ENCODE peak calls at places on chromosomes 1 and 21, in seven cellular contexts. O is amygdala, V is EH, C is mammary epithelial cell, G is iPS-NIHi11, Y is sigmoid colon, L is progenitor cell of endocrine pancreas. D is an unnamed sample.

GRCh38 chr1:15674760-15675159 is 9.4 kb upstream of the PLEKHM2 start:
- DNase-seq in O (no peak), C (no peak), Y (no peak), L (no peak), V (no peak), G (no peak), D (no peak)

GRCh38 chr1:55246896-55247295 is 31.7 kb upstream of the USP24 start:
- DNase-seq in C (no peak), O (no peak), G (no peak), V (no peak), Y (no peak), L (no peak), D (no peak)

GRCh38 chr1:197083474-197083873 is 16.4 kb upstream of the F13B start:
- DNase-seq in L (no peak), G (no peak), O (no peak), V (no peak), C (no peak), Y (no peak), D (no peak)

GRCh38 chr1:195105773-195106172 is 1502.5 kb downstream of the KCNT2 start:
- DNase-seq in V (no peak), Y (no peak), L (no peak), C (no peak), O (no peak), G (no peak), D (no peak)

GRCh38 chr1:204359474-204360255 is at the start of gene PLEKHA6:
- DNase-seq in V (peak; percentile 69), Y (peak; percentile 79), L (no peak), O (peak; percentile 60), C (no peak), G (peak; percentile 27), D (peak; percentile 81)

GRCh38 chr1:93960641-93961147 is 51.5 kb upstream of the GCLM start:
- DNase-seq in O (no peak), L (no peak), Y (no peak), V (peak; percentile 22), C (peak; percentile 83), G (no peak), D (no peak)

GRCh38 chr1:117795190-117795589 is 134.2 kb downstream of the GDAP2 start:
- DNase-seq in Y (no peak), G (no peak), C (peak; percentile 96), L (no peak), V (peak; percentile 96), O (no peak), D (no peak)

GRCh38 chr1:179883739-179884138 is 1.7 kb downstream of the TOR1AIP1 start:
- DNase-seq in G (peak; percentile 10), Y (no peak), C (peak; percentile 97), V (no peak), L (no peak), O (no peak), D (no peak)

GRCh38 chr1:38005195-38006007 is at the start of gene FHL3:
- DNase-seq in V (peak; percentile 63), Y (peak; percentile 86), O (no peak), C (no peak), G (peak; percentile 86), L (peak; percentile 43), D (no peak)

GRCh38 chr1:17591814-17592430 is 52.4 kb downstream of the ARHGEF10L start:
- DNase-seq in V (no peak), Y (no peak), O (no peak), L (no peak), G (no peak), C (no peak), D (no peak)

GRCh38 chr1:19325368-19325957 is 13.3 kb downstream of the SLC66A1 start:
- DNase-seq in V (no peak), G (no peak), Y (no peak), C (no peak), L (no peak), O (no peak), D (no peak)

GRCh38 chr1:159000627-159001026 is 9.1 kb upstream of the IFI16 start:
- DNase-seq in V (peak; percentile 95), L (no peak), G (peak; percentile 40), Y (peak; percentile 95), C (peak; percentile 82), O (peak; percentile 85), D (peak; percentile 55)

GRCh38 chr1:17236779-17237601 is 11.9 kb upstream of the PADI3 start:
- DNase-seq in O (peak; percentile 69), C (peak; percentile 83), G (peak; percentile 92), V (peak; percentile 86), L (peak; percentile 92), Y (peak; percentile 83), D (peak; percentile 75)

GRCh38 chr1:192805832-192806323 is 3.0 kb upstream of the RGS2 start:
- DNase-seq in V (peak; percentile 88), G (peak; percentile 39), Y (no peak), C (peak; percentile 85), L (no peak), O (no peak), D (no peak)

GRCh38 chr21:40681164-40681859 is 165.6 kb downstream of the DSCAM start:
- DNase-seq in V (peak; percentile 58), L (no peak), O (no peak), Y (no peak), C (no peak), G (no peak), D (no peak)

GRCh38 chr1:156497078-156497742 is 3.4 kb downstream of the MEF2D start:
- DNase-seq in C (no peak), Y (peak; percentile 68), G (no peak), O (no peak), L (no peak), V (peak; percentile 85), D (no peak)

GRCh38 chr21:44347911-44348451 is 5.4 kb upstream of the TRPM2 start:
- DNase-seq in C (no peak), O (no peak), G (no peak), V (no peak), L (no peak), Y (no peak), D (no peak)

GRCh38 chr1:221157026-221157761 is 278.0 kb downstream of the HLX start:
- DNase-seq in O (no peak), C (no peak), V (no peak), G (no peak), Y (no peak), L (no peak), D (no peak)

GRCh38 chr1:169574336-169574735 is 11.9 kb downstream of the F5 start:
- DNase-seq in Y (no peak), L (no peak), V (no peak), C (no peak), G (no peak), O (no peak), D (no peak)

GRCh38 chr21:44986471-44987291 is 46.9 kb downstream of the SLX9 start:
- DNase-seq in V (no peak), O (no peak), L (no peak), Y (peak; percentile 64), G (no peak), C (no peak), D (no peak)

GRCh38 chr1:32351859-32352745 is 10.2 kb downstream of the FAM229A start:
- DNase-seq in Y (peak; percentile 86), C (no peak), L (no peak), V (peak; percentile 60), G (no peak), O (peak; percentile 71), D (peak; percentile 72)

GRCh38 chr1:221169447-221169889 is 290.2 kb downstream of the HLX start:
- DNase-seq in C (no peak), O (no peak), L (no peak), Y (no peak), G (peak; percentile 54), V (peak; percentile 73), D (no peak)

GRCh38 chr1:219041141-219041540 is 132.5 kb upstream of the LYPLAL1 start:
- DNase-seq in Y (no peak), L (no peak), O (no peak), G (no peak), V (peak; percentile 67), C (peak; percentile 19), D (no peak)

GRCh38 chr1:10958614-10959013 is 53.8 kb upstream of the TARDBP start:
- DNase-seq in Y (no peak), O (no peak), G (peak; percentile 65), V (no peak), C (no peak), L (no peak), D (no peak)

GRCh38 chr1:204637985-204638356 is 47.6 kb downstream of the LRRN2 start:
- DNase-seq in C (no peak), O (no peak), Y (peak; percentile 86), V (no peak), G (no peak), L (no peak), D (no peak)

GRCh38 chr1:55380313-55380970 is 165.3 kb upstream of the USP24 start:
- DNase-seq in G (no peak), C (no peak), Y (peak; percentile 90), V (no peak), L (no peak), O (no peak), D (no peak)

GRCh38 chr1:4050998-4051397 is 150.9 kb upstream of the C1orf174 start:
- DNase-seq in O (no peak), Y (no peak), V (no peak), L (no peak), C (no peak), G (no peak), D (no peak)

D was measured in caudate nucleus.